ENCODE peak calls at places on chromosome 11, in nine cellular contexts. One of them, this sample, is unnamed.

GRCh38 chr11:118373263-118373662 is 13.9 kb downstream of the UBE4A start:
- DNase-seq in DMS 273 treated with DMSO at 0.1 percent for 48 hours: no peak
- DNase-seq in activated CD4-positive, alpha-beta T cell treated with anti-CD3 and anti-CD28 coated beads, Interleukin-2, amount 50 U/mL, for 4 hours: no peak
- DNase-seq in M059J: no peak
- DNase-seq in midbrain: no peak
- DNase-seq in H54: no peak
- DNase-seq in hippocampal formation: no peak
- DNase-seq in NCI-H345: no peak
- DNase-seq in activated T-cell treated with anti-CD3 and anti-CD28 coated beads for 1 hour: no peak
- DNase-seq in this sample: no peak

GRCh38 chr11:22707119-22707899 is 40.9 kb downstream of the GAS2 start:
- DNase-seq in DMS 273 treated with DMSO at 0.1 percent for 48 hours: no peak
- DNase-seq in activated CD4-positive, alpha-beta T cell treated with anti-CD3 and anti-CD28 coated beads, Interleukin-2, amount 50 U/mL, for 4 hours: no peak
- DNase-seq in M059J: peak
- DNase-seq in midbrain: no peak
- DNase-seq in H54: no peak
- DNase-seq in hippocampal formation: no peak
- DNase-seq in NCI-H345: no peak
- DNase-seq in activated T-cell treated with anti-CD3 and anti-CD28 coated beads for 1 hour: no peak
- DNase-seq in this sample: no peak

GRCh38 chr11:114354076-114354475 is 46.2 kb downstream of the C11orf71 start:
- DNase-seq in DMS 273 treated with DMSO at 0.1 percent for 48 hours: no peak
- DNase-seq in activated CD4-positive, alpha-beta T cell treated with anti-CD3 and anti-CD28 coated beads, Interleukin-2, amount 50 U/mL, for 4 hours: no peak
- DNase-seq in M059J: peak
- DNase-seq in midbrain: no peak
- DNase-seq in H54: peak
- DNase-seq in hippocampal formation: no peak
- DNase-seq in NCI-H345: no peak
- DNase-seq in activated T-cell treated with anti-CD3 and anti-CD28 coated beads for 1 hour: no peak
- DNase-seq in this sample: no peak

GRCh38 chr11:61377461-61378160 is 14.8 kb upstream of the TMEM216 start:
- DNase-seq in DMS 273 treated with DMSO at 0.1 percent for 48 hours: no peak
- DNase-seq in activated CD4-positive, alpha-beta T cell treated with anti-CD3 and anti-CD28 coated beads, Interleukin-2, amount 50 U/mL, for 4 hours: no peak
- DNase-seq in M059J: peak
- DNase-seq in midbrain: no peak
- DNase-seq in H54: no peak
- DNase-seq in hippocampal formation: no peak
- DNase-seq in NCI-H345: no peak
- DNase-seq in activated T-cell treated with anti-CD3 and anti-CD28 coated beads for 1 hour: no peak
- DNase-seq in this sample: no peak

GRCh38 chr11:96384156-96384555 is 5.6 kb downstream of the CCDC82 start:
- DNase-seq in DMS 273 treated with DMSO at 0.1 percent for 48 hours: no peak
- DNase-seq in activated CD4-positive, alpha-beta T cell treated with anti-CD3 and anti-CD28 coated beads, Interleukin-2, amount 50 U/mL, for 4 hours: no peak
- DNase-seq in M059J: no peak
- DNase-seq in midbrain: no peak
- DNase-seq in H54: no peak
- DNase-seq in hippocampal formation: no peak
- DNase-seq in NCI-H345: peak
- DNase-seq in activated T-cell treated with anti-CD3 and anti-CD28 coated beads for 1 hour: no peak
- DNase-seq in this sample: peak

GRCh38 chr11:132683602-132684001 is 848.7 kb downstream of the OPCML start:
- DNase-seq in DMS 273 treated with DMSO at 0.1 percent for 48 hours: no peak
- DNase-seq in activated CD4-positive, alpha-beta T cell treated with anti-CD3 and anti-CD28 coated beads, Interleukin-2, amount 50 U/mL, for 4 hours: no peak
- DNase-seq in M059J: peak
- DNase-seq in midbrain: no peak
- DNase-seq in H54: no peak
- DNase-seq in hippocampal formation: no peak
- DNase-seq in NCI-H345: no peak
- DNase-seq in activated T-cell treated with anti-CD3 and anti-CD28 coated beads for 1 hour: no peak
- DNase-seq in this sample: no peak

GRCh38 chr11:1155274-1155693 is 2.5 kb upstream of the MUC5AC start:
- DNase-seq in DMS 273 treated with DMSO at 0.1 percent for 48 hours: no peak
- DNase-seq in activated CD4-positive, alpha-beta T cell treated with anti-CD3 and anti-CD28 coated beads, Interleukin-2, amount 50 U/mL, for 4 hours: no peak
- DNase-seq in M059J: no peak
- DNase-seq in midbrain: no peak
- DNase-seq in H54: no peak
- DNase-seq in hippocampal formation: no peak
- DNase-seq in NCI-H345: no peak
- DNase-seq in activated T-cell treated with anti-CD3 and anti-CD28 coated beads for 1 hour: no peak
- DNase-seq in this sample: no peak

GRCh38 chr11:4626207-4627105 is 10.8 kb upstream of the OR51D1 start:
- DNase-seq in DMS 273 treated with DMSO at 0.1 percent for 48 hours: peak
- DNase-seq in activated CD4-positive, alpha-beta T cell treated with anti-CD3 and anti-CD28 coated beads, Interleukin-2, amount 50 U/mL, for 4 hours: peak
- DNase-seq in M059J: peak
- DNase-seq in midbrain: peak
- DNase-seq in H54: no peak
- DNase-seq in hippocampal formation: no peak
- DNase-seq in NCI-H345: peak
- DNase-seq in activated T-cell treated with anti-CD3 and anti-CD28 coated beads for 1 hour: no peak
- DNase-seq in this sample: peak

GRCh38 chr11:85809881-85810280 is 1.1 kb downstream of the SYTL2 start:
- DNase-seq in DMS 273 treated with DMSO at 0.1 percent for 48 hours: no peak
- DNase-seq in activated CD4-positive, alpha-beta T cell treated with anti-CD3 and anti-CD28 coated beads, Interleukin-2, amount 50 U/mL, for 4 hours: no peak
- DNase-seq in M059J: peak
- DNase-seq in midbrain: no peak
- DNase-seq in H54: no peak
- DNase-seq in hippocampal formation: peak
- DNase-seq in NCI-H345: peak
- DNase-seq in activated T-cell treated with anti-CD3 and anti-CD28 coated beads for 1 hour: no peak
- DNase-seq in this sample: peak

GRCh38 chr11:128513915-128514681 is 73.3 kb downstream of the ETS1 start:
- DNase-seq in DMS 273 treated with DMSO at 0.1 percent for 48 hours: no peak
- DNase-seq in activated CD4-positive, alpha-beta T cell treated with anti-CD3 and anti-CD28 coated beads, Interleukin-2, amount 50 U/mL, for 4 hours: no peak
- DNase-seq in M059J: no peak
- DNase-seq in midbrain: no peak
- DNase-seq in H54: no peak
- DNase-seq in hippocampal formation: no peak
- DNase-seq in NCI-H345: no peak
- DNase-seq in activated T-cell treated with anti-CD3 and anti-CD28 coated beads for 1 hour: no peak
- DNase-seq in this sample: no peak

GRCh38 chr11:57903441-57904123 is 120.1 kb upstream of the OR9Q1 start:
- DNase-seq in DMS 273 treated with DMSO at 0.1 percent for 48 hours: no peak
- DNase-seq in activated CD4-positive, alpha-beta T cell treated with anti-CD3 and anti-CD28 coated beads, Interleukin-2, amount 50 U/mL, for 4 hours: peak
- DNase-seq in M059J: peak
- DNase-seq in midbrain: no peak
- DNase-seq in H54: peak
- DNase-seq in hippocampal formation: no peak
- DNase-seq in NCI-H345: no peak
- DNase-seq in activated T-cell treated with anti-CD3 and anti-CD28 coated beads for 1 hour: peak
- DNase-seq in this sample: no peak

GRCh38 chr11:73866586-73866996 is 10.1 kb downstream of the COA4 start:
- DNase-seq in DMS 273 treated with DMSO at 0.1 percent for 48 hours: no peak
- DNase-seq in activated CD4-positive, alpha-beta T cell treated with anti-CD3 and anti-CD28 coated beads, Interleukin-2, amount 50 U/mL, for 4 hours: no peak
- DNase-seq in M059J: peak
- DNase-seq in midbrain: no peak
- DNase-seq in H54: peak
- DNase-seq in hippocampal formation: no peak
- DNase-seq in NCI-H345: no peak
- DNase-seq in activated T-cell treated with anti-CD3 and anti-CD28 coated beads for 1 hour: no peak
- DNase-seq in this sample: no peak

GRCh38 chr11:32006799-32007388 is 84.0 kb upstream of the RCN1 start:
- DNase-seq in DMS 273 treated with DMSO at 0.1 percent for 48 hours: no peak
- DNase-seq in activated CD4-positive, alpha-beta T cell treated with anti-CD3 and anti-CD28 coated beads, Interleukin-2, amount 50 U/mL, for 4 hours: no peak
- DNase-seq in M059J: peak
- DNase-seq in midbrain: peak
- DNase-seq in H54: peak
- DNase-seq in hippocampal formation: no peak
- DNase-seq in NCI-H345: no peak
- DNase-seq in activated T-cell treated with anti-CD3 and anti-CD28 coated beads for 1 hour: no peak
- DNase-seq in this sample: peak

GRCh38 chr11:102012946-102013345 is 34.3 kb upstream of the CFAP300 start:
- DNase-seq in DMS 273 treated with DMSO at 0.1 percent for 48 hours: no peak
- DNase-seq in activated CD4-positive, alpha-beta T cell treated with anti-CD3 and anti-CD28 coated beads, Interleukin-2, amount 50 U/mL, for 4 hours: no peak
- DNase-seq in M059J: peak
- DNase-seq in midbrain: no peak
- DNase-seq in H54: no peak
- DNase-seq in hippocampal formation: no peak
- DNase-seq in NCI-H345: no peak
- DNase-seq in activated T-cell treated with anti-CD3 and anti-CD28 coated beads for 1 hour: no peak
- DNase-seq in this sample: no peak

GRCh38 chr11:73539506-73540084 is 58.3 kb downstream of the FAM168A start:
- DNase-seq in DMS 273 treated with DMSO at 0.1 percent for 48 hours: peak
- DNase-seq in activated CD4-positive, alpha-beta T cell treated with anti-CD3 and anti-CD28 coated beads, Interleukin-2, amount 50 U/mL, for 4 hours: no peak
- DNase-seq in M059J: no peak
- DNase-seq in midbrain: no peak
- DNase-seq in H54: no peak
- DNase-seq in hippocampal formation: no peak
- DNase-seq in NCI-H345: no peak
- DNase-seq in activated T-cell treated with anti-CD3 and anti-CD28 coated beads for 1 hour: no peak
- DNase-seq in this sample: no peak

GRCh38 chr11:66987158-66987620 is 12.1 kb downstream of the C11orf86 start:
- DNase-seq in DMS 273 treated with DMSO at 0.1 percent for 48 hours: peak
- DNase-seq in activated CD4-positive, alpha-beta T cell treated with anti-CD3 and anti-CD28 coated beads, Interleukin-2, amount 50 U/mL, for 4 hours: no peak
- DNase-seq in M059J: no peak
- DNase-seq in midbrain: no peak
- DNase-seq in H54: no peak
- DNase-seq in hippocampal formation: no peak
- DNase-seq in NCI-H345: no peak
- DNase-seq in activated T-cell treated with anti-CD3 and anti-CD28 coated beads for 1 hour: no peak
- DNase-seq in this sample: no peak

GRCh38 chr11:10358696-10359095 is 53.8 kb downstream of the ADM start:
- DNase-seq in DMS 273 treated with DMSO at 0.1 percent for 48 hours: no peak
- DNase-seq in activated CD4-positive, alpha-beta T cell treated with anti-CD3 and anti-CD28 coated beads, Interleukin-2, amount 50 U/mL, for 4 hours: no peak
- DNase-seq in M059J: no peak
- DNase-seq in midbrain: no peak
- DNase-seq in H54: no peak
- DNase-seq in hippocampal formation: no peak
- DNase-seq in NCI-H345: no peak
- DNase-seq in activated T-cell treated with anti-CD3 and anti-CD28 coated beads for 1 hour: no peak
- DNase-seq in this sample: no peak

GRCh38 chr11:102313225-102313940 is 3.9 kb upstream of the BIRC3 start:
- DNase-seq in DMS 273 treated with DMSO at 0.1 percent for 48 hours: no peak
- DNase-seq in activated CD4-positive, alpha-beta T cell treated with anti-CD3 and anti-CD28 coated beads, Interleukin-2, amount 50 U/mL, for 4 hours: no peak
- DNase-seq in M059J: peak
- DNase-seq in midbrain: no peak
- DNase-seq in H54: no peak
- DNase-seq in hippocampal formation: no peak
- DNase-seq in NCI-H345: no peak
- DNase-seq in activated T-cell treated with anti-CD3 and anti-CD28 coated beads for 1 hour: no peak
- DNase-seq in this sample: no peak

GRCh38 chr11:102831128-102831708 is 12.2 kb downstream of the MMP3 start:
- DNase-seq in DMS 273 treated with DMSO at 0.1 percent for 48 hours: no peak
- DNase-seq in activated CD4-positive, alpha-beta T cell treated with anti-CD3 and anti-CD28 coated beads, Interleukin-2, amount 50 U/mL, for 4 hours: no peak
- DNase-seq in M059J: no peak
- DNase-seq in midbrain: no peak
- DNase-seq in H54: no peak
- DNase-seq in hippocampal formation: no peak
- DNase-seq in NCI-H345: no peak
- DNase-seq in activated T-cell treated with anti-CD3 and anti-CD28 coated beads for 1 hour: no peak
- DNase-seq in this sample: no peak

GRCh38 chr11:12449961-12450715 is 72.8 kb downstream of the PARVA start:
- DNase-seq in DMS 273 treated with DMSO at 0.1 percent for 48 hours: no peak
- DNase-seq in activated CD4-positive, alpha-beta T cell treated with anti-CD3 and anti-CD28 coated beads, Interleukin-2, amount 50 U/mL, for 4 hours: no peak
- DNase-seq in M059J: peak
- DNase-seq in midbrain: no peak
- DNase-seq in H54: no peak
- DNase-seq in hippocampal formation: no peak
- DNase-seq in NCI-H345: no peak
- DNase-seq in activated T-cell treated with anti-CD3 and anti-CD28 coated beads for 1 hour: no peak
- DNase-seq in this sample: no peak

GRCh38 chr11:6353367-6353987 is 33.2 kb upstream of the CAVIN3 start:
- DNase-seq in DMS 273 treated with DMSO at 0.1 percent for 48 hours: no peak
- DNase-seq in activated CD4-positive, alpha-beta T cell treated with anti-CD3 and anti-CD28 coated beads, Interleukin-2, amount 50 U/mL, for 4 hours: peak
- DNase-seq in M059J: peak
- DNase-seq in midbrain: peak
- DNase-seq in H54: peak
- DNase-seq in hippocampal formation: peak
- DNase-seq in NCI-H345: peak
- DNase-seq in activated T-cell treated with anti-CD3 and anti-CD28 coated beads for 1 hour: peak
- DNase-seq in this sample: peak

GRCh38 chr11:14645985-14646900 is 2.6 kb downstream of the PDE3B start:
- DNase-seq in DMS 273 treated with DMSO at 0.1 percent for 48 hours: no peak
- DNase-seq in activated CD4-positive, alpha-beta T cell treated with anti-CD3 and anti-CD28 coated beads, Interleukin-2, amount 50 U/mL, for 4 hours: no peak
- DNase-seq in M059J: no peak
- DNase-seq in midbrain: no peak
- DNase-seq in H54: no peak
- DNase-seq in hippocampal formation: no peak
- DNase-seq in NCI-H345: no peak
- DNase-seq in activated T-cell treated with anti-CD3 and anti-CD28 coated beads for 1 hour: no peak
- DNase-seq in this sample: no peak

GRCh38 chr11:18669211-18669593 is 29.4 kb upstream of the TMEM86A start:
- DNase-seq in DMS 273 treated with DMSO at 0.1 percent for 48 hours: no peak
- DNase-seq in activated CD4-positive, alpha-beta T cell treated with anti-CD3 and anti-CD28 coated beads, Interleukin-2, amount 50 U/mL, for 4 hours: no peak
- DNase-seq in M059J: peak
- DNase-seq in midbrain: no peak
- DNase-seq in H54: no peak
- DNase-seq in hippocampal formation: no peak
- DNase-seq in NCI-H345: no peak
- DNase-seq in activated T-cell treated with anti-CD3 and anti-CD28 coated beads for 1 hour: no peak
- DNase-seq in this sample: no peak

GRCh38 chr11:2759228-2760195 is 59.7 kb upstream of the KCNQ1OT1 start:
- DNase-seq in DMS 273 treated with DMSO at 0.1 percent for 48 hours: no peak
- DNase-seq in activated CD4-positive, alpha-beta T cell treated with anti-CD3 and anti-CD28 coated beads, Interleukin-2, amount 50 U/mL, for 4 hours: no peak
- DNase-seq in M059J: no peak
- DNase-seq in midbrain: no peak
- DNase-seq in H54: no peak
- DNase-seq in hippocampal formation: no peak
- DNase-seq in NCI-H345: no peak
- DNase-seq in activated T-cell treated with anti-CD3 and anti-CD28 coated beads for 1 hour: no peak
- DNase-seq in this sample: no peak

GRCh38 chr11:69442807-69443137 is 38.7 kb upstream of the LINC01488 start:
- DNase-seq in DMS 273 treated with DMSO at 0.1 percent for 48 hours: no peak
- DNase-seq in activated CD4-positive, alpha-beta T cell treated with anti-CD3 and anti-CD28 coated beads, Interleukin-2, amount 50 U/mL, for 4 hours: no peak
- DNase-seq in M059J: peak
- DNase-seq in midbrain: no peak
- DNase-seq in H54: no peak
- DNase-seq in hippocampal formation: no peak
- DNase-seq in NCI-H345: no peak
- DNase-seq in activated T-cell treated with anti-CD3 and anti-CD28 coated beads for 1 hour: no peak
- DNase-seq in this sample: no peak

GRCh38 chr11:2267871-2268825 is 2.2 kb downstream of the ASCL2 start:
- DNase-seq in DMS 273 treated with DMSO at 0.1 percent for 48 hours: no peak
- DNase-seq in activated CD4-positive, alpha-beta T cell treated with anti-CD3 and anti-CD28 coated beads, Interleukin-2, amount 50 U/mL, for 4 hours: no peak
- DNase-seq in M059J: no peak
- DNase-seq in midbrain: no peak
- DNase-seq in H54: no peak
- DNase-seq in hippocampal formation: no peak
- DNase-seq in NCI-H345: no peak
- DNase-seq in activated T-cell treated with anti-CD3 and anti-CD28 coated beads for 1 hour: no peak
- DNase-seq in this sample: no peak

GRCh38 chr11:84922836-84923235 is 704.3 kb downstream of the DLG2 start:
- DNase-seq in DMS 273 treated with DMSO at 0.1 percent for 48 hours: no peak
- DNase-seq in activated CD4-positive, alpha-beta T cell treated with anti-CD3 and anti-CD28 coated beads, Interleukin-2, amount 50 U/mL, for 4 hours: no peak
- DNase-seq in M059J: no peak
- DNase-seq in midbrain: no peak
- DNase-seq in H54: no peak
- DNase-seq in hippocampal formation: no peak
- DNase-seq in NCI-H345: no peak
- DNase-seq in activated T-cell treated with anti-CD3 and anti-CD28 coated beads for 1 hour: no peak
- DNase-seq in this sample: no peak

GRCh38 chr11:3860360-3860759 is 4.9 kb downstream of the STIM1 start:
- DNase-seq in DMS 273 treated with DMSO at 0.1 percent for 48 hours: no peak
- DNase-seq in activated CD4-positive, alpha-beta T cell treated with anti-CD3 and anti-CD28 coated beads, Interleukin-2, amount 50 U/mL, for 4 hours: peak
- DNase-seq in M059J: no peak
- DNase-seq in midbrain: no peak
- DNase-seq in H54: no peak
- DNase-seq in hippocampal formation: no peak
- DNase-seq in NCI-H345: no peak
- DNase-seq in activated T-cell treated with anti-CD3 and anti-CD28 coated beads for 1 hour: no peak
- DNase-seq in this sample: no peak

GRCh38 chr11:77071671-77072605 is 5.2 kb downstream of the CAPN5 start:
- DNase-seq in DMS 273 treated with DMSO at 0.1 percent for 48 hours: no peak
- DNase-seq in activated CD4-positive, alpha-beta T cell treated with anti-CD3 and anti-CD28 coated beads, Interleukin-2, amount 50 U/mL, for 4 hours: no peak
- DNase-seq in M059J: peak
- DNase-seq in midbrain: no peak
- DNase-seq in H54: peak
- DNase-seq in hippocampal formation: no peak
- DNase-seq in NCI-H345: no peak
- DNase-seq in activated T-cell treated with anti-CD3 and anti-CD28 coated beads for 1 hour: no peak
- DNase-seq in this sample: no peak

GRCh38 chr11:83819936-83820549 is 533.9 kb upstream of the CCDC90B start:
- DNase-seq in DMS 273 treated with DMSO at 0.1 percent for 48 hours: no peak
- DNase-seq in activated CD4-positive, alpha-beta T cell treated with anti-CD3 and anti-CD28 coated beads, Interleukin-2, amount 50 U/mL, for 4 hours: no peak
- DNase-seq in M059J: peak
- DNase-seq in midbrain: peak
- DNase-seq in H54: no peak
- DNase-seq in hippocampal formation: no peak
- DNase-seq in NCI-H345: peak
- DNase-seq in activated T-cell treated with anti-CD3 and anti-CD28 coated beads for 1 hour: no peak
- DNase-seq in this sample: peak

GRCh38 chr11:96188625-96189006 is 154.4 kb downstream of the MAML2 start:
- DNase-seq in DMS 273 treated with DMSO at 0.1 percent for 48 hours: no peak
- DNase-seq in activated CD4-positive, alpha-beta T cell treated with anti-CD3 and anti-CD28 coated beads, Interleukin-2, amount 50 U/mL, for 4 hours: no peak
- DNase-seq in M059J: peak
- DNase-seq in midbrain: no peak
- DNase-seq in H54: no peak
- DNase-seq in hippocampal formation: no peak
- DNase-seq in NCI-H345: no peak
- DNase-seq in activated T-cell treated with anti-CD3 and anti-CD28 coated beads for 1 hour: no peak
- DNase-seq in this sample: no peak